ENCODE peak calls at places on chromosome 3, in five cellular contexts. W is CD8-positive, alpha-beta T cell; J is tibial nerve; Y is mammary epithelial cell; S is stomach. B is an unnamed sample. For H3K36me3, the result is how much of the 10 kb centered on the place peaks cover.

GRCh38 chr3:79844176-79844575 is 76.4 kb upstream of the ROBO1 start:
- DNase-seq in W (no peak), J (no peak), Y (no peak), S (no peak), B (no peak)

GRCh38 chr3:50370594-50370993 is 11.3 kb upstream of the TMEM115 start:
- DNase-seq in W (no peak), J (no peak), Y (no peak), S (no peak), B (no peak)

GRCh38 chr3:23246651-23247050 is 43.5 kb downstream of the UBE2E2 start:
- DNase-seq in W (no peak), J (no peak), Y (no peak), S (no peak), B (no peak)

GRCh38 chr3:126026277-126026751 is 57.3 kb downstream of the ROPN1B start:
- DNase-seq in W (no peak), J (no peak), Y (no peak), S (no peak), B (no peak)

GRCh38 chr3:67640023-67640660 is 14.3 kb downstream of the SUCLG2 start:
- DNase-seq in W (no peak), J (no peak), Y (no peak), S (no peak), B (no peak)

GRCh38 chr3:43389388-43390254 is 103.3 kb downstream of the SNRK start:
- DNase-seq in W (peak), J (no peak), Y (peak), S (peak), B (peak)

GRCh38 chr3:189529889-189530288 is 101.3 kb upstream of the TP63 start:
- DNase-seq in W (no peak), J (no peak), Y (no peak), S (no peak), B (no peak)

GRCh38 chr3:140006331-140006730 is 71.3 kb downstream of the CLSTN2 start:
- DNase-seq in W (no peak), J (no peak), Y (no peak), S (no peak), B (no peak)

GRCh38 chr3:178856804-178857203 is 214.8 kb downstream of the ZMAT3 start:
- DNase-seq in W (no peak), J (no peak), Y (no peak), S (no peak), B (no peak)

GRCh38 chr3:41986566-41986965 is 24.7 kb upstream of the ULK4 start:
- DNase-seq in W (no peak), J (no peak), Y (no peak), S (no peak), B (no peak)

GRCh38 chr3:71103430-71103881 is 480.1 kb downstream of the FOXP1 start:
- DNase-seq in W (no peak), J (peak), Y (peak), S (peak), B (peak)

GRCh38 chr3:141812091-141812490 is 48.9 kb downstream of the GRK7 start:
- DNase-seq in W (no peak), J (no peak), Y (no peak), S (no peak), B (no peak)

GRCh38 chr3:124700880-124701684 is 29.2 kb upstream of the UMPS start:
- DNase-seq in W (no peak), J (no peak), Y (no peak), S (no peak), B (no peak)

GRCh38 chr3:76585794-76586392 is 454.0 kb upstream of the ROBO2 start:
- DNase-seq in W (no peak), J (no peak), Y (no peak), S (no peak), B (no peak)

GRCh38 chr3:64684715-64685261 is 3.0 kb downstream of the ADAMTS9 start:
- DNase-seq in W (no peak), J (no peak), Y (peak), S (no peak), B (peak)

GRCh38 chr3:115623414-115623868 is at the start of gene GAP43:
- DNase-seq in W (no peak), J (no peak), Y (peak), S (no peak), B (peak)

GRCh38 chr3:151386063-151386462 is 1.5 kb upstream of the P2RY12 start:
- DNase-seq in W (no peak), J (no peak), Y (no peak), S (no peak), B (no peak)

DNA sequence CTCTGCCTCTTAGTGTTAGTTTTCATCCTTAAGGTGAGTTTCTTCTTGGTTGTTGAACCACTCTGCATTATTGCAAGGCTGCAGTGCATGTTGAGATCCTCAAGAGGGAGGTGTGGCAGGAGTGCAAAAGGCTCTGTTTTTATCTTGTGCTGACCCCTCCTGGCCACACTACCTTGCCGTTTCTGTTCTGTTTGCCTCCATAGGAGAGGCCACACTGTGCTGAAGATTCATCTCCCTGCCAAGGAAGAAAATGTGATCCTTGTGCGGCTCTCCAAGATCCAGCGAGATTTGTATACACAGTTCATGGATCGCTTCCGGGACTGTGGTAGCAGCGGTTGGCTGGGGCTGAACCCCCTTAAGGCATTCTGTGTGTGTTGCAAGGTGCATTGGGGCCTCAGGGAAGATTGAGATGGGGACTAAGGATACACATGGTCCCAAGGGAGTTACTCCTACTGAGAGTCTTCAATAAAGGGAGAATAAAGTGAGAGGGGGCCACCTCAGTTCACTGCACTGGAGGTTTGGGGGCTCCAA is 33.0 kb upstream of the TEX264 start:
- DNase-seq in W (no peak), J (no peak), Y (peak), S (peak), B (no peak)
- TF ChIP-seq CTCF in W (peak), J (peak), Y (peak), S (no peak), B (no peak)

DNA sequence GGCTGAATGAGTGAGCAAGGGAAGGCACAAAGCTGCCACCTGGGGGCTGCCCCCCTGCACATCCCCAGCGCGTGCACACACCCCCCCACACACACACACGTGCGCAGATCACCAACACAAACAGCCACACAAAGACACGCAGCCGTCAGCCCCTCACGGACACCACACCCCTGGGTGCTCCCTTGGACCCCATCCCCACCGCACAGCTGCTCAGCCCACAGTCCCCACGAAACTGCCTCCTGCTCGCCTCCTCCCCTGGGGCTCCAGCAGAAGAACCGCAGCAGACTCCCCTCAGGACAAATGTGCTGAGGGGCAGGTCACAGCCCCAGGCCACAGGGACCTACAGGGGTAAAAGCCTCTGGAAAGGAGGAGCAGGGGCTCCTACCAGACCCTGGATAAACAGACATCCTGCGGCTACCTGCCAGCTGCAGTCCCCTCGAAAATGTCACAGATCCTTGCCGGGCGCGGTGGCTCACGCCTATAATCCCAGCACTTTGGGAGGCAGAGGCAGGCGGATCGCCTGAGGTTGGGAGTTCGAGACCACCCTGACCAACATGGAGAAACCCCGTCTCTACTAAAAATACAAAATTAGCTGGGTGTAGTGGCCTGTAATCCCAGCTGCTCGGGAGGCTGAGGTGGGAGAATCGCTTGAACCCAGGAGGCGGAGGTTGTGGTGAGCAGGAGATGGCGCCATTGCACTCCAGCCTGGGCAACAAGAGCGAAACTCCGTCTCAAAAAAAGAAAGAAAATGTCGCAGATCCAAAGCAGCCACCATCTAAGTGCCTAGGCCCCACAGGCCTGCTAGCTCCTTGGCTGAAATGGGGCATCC is 6.5 kb downstream of the TWF2 start:
- DNase-seq in W (no peak), J (no peak), Y (no peak), S (no peak), B (no peak)
- H3K4me3 ChIP-seq in W (no peak), J (no peak), Y (no peak), S (no peak), B (no peak)

GRCh38 chr3:47666118-47666517 is 87.5 kb upstream of the CSPG5 start:
- DNase-seq in W (no peak), J (no peak), Y (no peak), S (no peak), B (no peak)

GRCh38 chr3:47658444-47658843 is 79.8 kb upstream of the CSPG5 start:
- DNase-seq in W (no peak), J (no peak), Y (no peak), S (no peak), B (no peak)

GRCh38 chr3:47664519-47664918 is 85.9 kb upstream of the CSPG5 start:
- DNase-seq in W (no peak), J (no peak), Y (no peak), S (no peak), B (no peak)

GRCh38 chr3:47663630-47664240 is 85.1 kb upstream of the CSPG5 start:
- DNase-seq in W (no peak), J (no peak), Y (no peak), S (no peak), B (no peak)

GRCh38 chr3:47661121-47661752 is 82.6 kb upstream of the CSPG5 start:
- DNase-seq in W (no peak), J (no peak), Y (peak), S (no peak), B (no peak)
- H3K36me3 ChIP-seq in W (under half), J (under half), Y (under half), S (half or more), B (under half)

GRCh38 chr3:58562498-58562897 is 14.7 kb downstream of the FAM107A start:
- DNase-seq in W (no peak), J (no peak), Y (no peak), S (no peak), B (no peak)

GRCh38 chr3:58559586-58559985 is 17.6 kb downstream of the FAM107A start:
- DNase-seq in W (no peak), J (no peak), Y (no peak), S (no peak), B (no peak)

GRCh38 chr3:58564054-58564453 is 13.1 kb downstream of the FAM107A start:
- DNase-seq in W (no peak), J (no peak), Y (no peak), S (no peak), B (no peak)

GRCh38 chr3:58563386-58564035 is 13.7 kb downstream of the FAM107A start:
- DNase-seq in W (no peak), J (no peak), Y (peak), S (no peak), B (no peak)

DNA sequence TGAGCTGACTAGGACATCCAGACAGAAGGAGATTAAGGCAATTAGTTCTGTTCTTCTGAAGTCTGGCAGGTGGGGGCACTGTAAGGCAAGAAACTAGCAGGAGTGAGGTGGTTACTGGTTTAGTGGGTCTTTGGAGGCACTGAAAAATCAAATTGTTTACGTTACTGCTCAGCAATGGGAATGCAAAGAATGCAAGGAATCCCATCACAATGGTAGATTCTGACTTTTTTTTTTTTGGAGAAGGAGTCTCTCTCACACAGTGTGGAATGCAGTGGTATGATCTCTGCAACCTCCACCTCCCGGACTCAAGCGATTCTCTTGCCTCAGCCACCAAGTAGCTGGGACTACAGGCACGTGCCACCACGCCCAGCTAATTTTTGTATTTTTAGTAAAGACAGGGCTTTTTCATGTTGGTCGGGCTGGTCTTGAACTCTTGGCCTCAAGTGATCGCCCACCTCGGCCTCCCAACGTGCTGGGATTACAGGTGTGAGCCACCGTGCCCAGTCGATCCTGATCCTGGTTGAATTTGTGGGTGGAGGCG is 16.4 kb downstream of the FAM107A start:
- DNase-seq in W (no peak), J (no peak), Y (peak), S (no peak), B (no peak)
- TF ChIP-seq CTCF in W (no peak), J (no peak), Y (peak), S (no peak), B (no peak)

GRCh38 chr3:133573054-133573628 is 345 bp upstream of the CDV3 start:
- DNase-seq in W (peak), J (peak), Y (peak), S (peak), B (peak)
- H3K4me3 ChIP-seq in W (peak), J (peak), Y (peak), S (peak), B (peak)

GRCh38 chr3:48696156-48696555 is 10.4 kb upstream of the NCKIPSD start:
- DNase-seq in W (no peak), J (no peak), Y (no peak), S (no peak), B (no peak)

GRCh38 chr3:48695113-48695753 is 9.5 kb upstream of the NCKIPSD start:
- DNase-seq in W (no peak), J (peak), Y (peak), S (peak), B (no peak)

GRCh38 chr3:48700750-48701405 is 15.2 kb upstream of the NCKIPSD start:
- DNase-seq in W (no peak), J (no peak), Y (no peak), S (no peak), B (no peak)

GRCh38 chr3:48698891-48699290 is 13.2 kb upstream of the NCKIPSD start:
- DNase-seq in W (no peak), J (no peak), Y (no peak), S (no peak), B (no peak)

GRCh38 chr3:48697952-48698351 is 12.2 kb upstream of the NCKIPSD start:
- DNase-seq in W (no peak), J (no peak), Y (no peak), S (no peak), B (no peak)
- H3K36me3 ChIP-seq in W (under half), J (under half), Y (under half), S (half or more), B (under half)

B was measured in left lung.